ENCODE peak calls at places on chromosomes 5 and 9, in four cellular contexts. J is PC-9, G is mucosa of descending colon, O is GM23338. Z is an unnamed sample.
A peak's percentile ranks its signal among the peaks of the same experiment; 100 is the strongest.

GRCh38 chr5:56144211-56144610 is 88.9 kb downstream of the ANKRD55 start:
- DNase-seq in O (no peak), J (no peak), G (no peak), Z (no peak)

GRCh38 chr5:40649493-40650030 is 30.2 kb upstream of the PTGER4 start:
- DNase-seq in J (no peak), O (no peak), G (no peak), Z (no peak)

GRCh38 chr9:99224445-99224844 is 2.4 kb downstream of the SEC61B start:
- DNase-seq in J (no peak), O (no peak), G (no peak), Z (no peak)

GRCh38 chr5:44345871-44346270 is 43.3 kb downstream of the FGF10 start:
- DNase-seq in G (no peak), O (peak; percentile 2), J (no peak), Z (no peak)

GRCh38 chr9:98879958-98880300 is 63.8 kb upstream of the COL15A1 start:
- DNase-seq in J (no peak), G (no peak), O (no peak), Z (no peak)

GRCh38 chr9:15936316-15936869 is 383.6 kb downstream of the CCDC171 start:
- DNase-seq in O (no peak), G (peak; percentile 10), J (no peak), Z (no peak)

GRCh38 chr9:31736581-31737179 is 647.8 kb upstream of the ACO1 start:
- DNase-seq in O (peak; percentile 14), J (no peak), G (no peak), Z (no peak)

GRCh38 chr5:91641730-91642350 is 258.7 kb upstream of the ARRDC3 start:
- DNase-seq in J (peak; percentile 45), G (no peak), O (peak; percentile 74), Z (peak; percentile 3)

GRCh38 chr9:98955259-98955658 is 11.6 kb downstream of the COL15A1 start:
- DNase-seq in O (no peak), J (no peak), G (no peak), Z (no peak)

GRCh38 chr9:129763235-129763917 is 10.5 kb upstream of the PTGES start:
- DNase-seq in J (no peak), G (no peak), O (no peak), Z (no peak)

GRCh38 chr9:106953166-106953565 is 90.2 kb downstream of the ZNF462 start:
- DNase-seq in O (peak; percentile 14), G (no peak), J (peak; percentile 59), Z (no peak)

GRCh38 chr9:14395300-14396082 is 81.5 kb upstream of the NFIB start:
- DNase-seq in G (no peak), O (peak; percentile 19), J (no peak), Z (no peak)

GRCh38 chr9:76116913-76117312 is 226.4 kb downstream of the PCSK5 start:
- DNase-seq in J (peak; percentile 47), O (no peak), G (no peak), Z (no peak)

GRCh38 chr5:175148773-175149172 is 295.2 kb downstream of the DRD1 start:
- DNase-seq in J (no peak), G (no peak), O (no peak), Z (no peak)

GRCh38 chr5:50325237-50325832 is 115.8 kb downstream of the EMB start:
- DNase-seq in J (no peak), O (peak; percentile 35), G (no peak), Z (peak; percentile 1)

GRCh38 chr5:67409342-67409741 is 212.7 kb upstream of the CD180 start:
- DNase-seq in J (no peak), G (no peak), O (no peak), Z (no peak)

GRCh38 chr5:55603947-55604346 is 69.2 kb upstream of the PLPP1 start:
- DNase-seq in J (no peak), O (no peak), G (no peak), Z (no peak)

GRCh38 chr5:7916171-7916804 is 47.3 kb downstream of the MTRR start:
- DNase-seq in G (no peak), O (no peak), J (no peak), Z (no peak)

GRCh38 chr9:68685770-68686169 is 19.3 kb upstream of the PIP5K1B start:
- DNase-seq in G (no peak), J (no peak), O (peak; percentile 68), Z (no peak)

GRCh38 chr9:99176527-99177013 is 45.2 kb downstream of the ALG2 start:
- DNase-seq in O (no peak), G (no peak), J (no peak), Z (no peak)

GRCh38 chr9:2362170-2362569 is 259.4 kb upstream of the VLDLR start:
- DNase-seq in G (no peak), O (no peak), J (no peak), Z (no peak)

GRCh38 chr5:111829701-111830100 is 72.7 kb upstream of the NREP start:
- DNase-seq in O (no peak), G (no peak), J (no peak), Z (no peak)

GRCh38 chr5:35247645-35248034 is 17.4 kb upstream of the PRLR start:
- DNase-seq in J (no peak), G (no peak), O (no peak), Z (peak; percentile 9)

GRCh38 chr9:8600914-8601680 is 801.5 kb upstream of the DMAC1 start:
- DNase-seq in J (no peak), G (no peak), O (no peak), Z (no peak)

DNA sequence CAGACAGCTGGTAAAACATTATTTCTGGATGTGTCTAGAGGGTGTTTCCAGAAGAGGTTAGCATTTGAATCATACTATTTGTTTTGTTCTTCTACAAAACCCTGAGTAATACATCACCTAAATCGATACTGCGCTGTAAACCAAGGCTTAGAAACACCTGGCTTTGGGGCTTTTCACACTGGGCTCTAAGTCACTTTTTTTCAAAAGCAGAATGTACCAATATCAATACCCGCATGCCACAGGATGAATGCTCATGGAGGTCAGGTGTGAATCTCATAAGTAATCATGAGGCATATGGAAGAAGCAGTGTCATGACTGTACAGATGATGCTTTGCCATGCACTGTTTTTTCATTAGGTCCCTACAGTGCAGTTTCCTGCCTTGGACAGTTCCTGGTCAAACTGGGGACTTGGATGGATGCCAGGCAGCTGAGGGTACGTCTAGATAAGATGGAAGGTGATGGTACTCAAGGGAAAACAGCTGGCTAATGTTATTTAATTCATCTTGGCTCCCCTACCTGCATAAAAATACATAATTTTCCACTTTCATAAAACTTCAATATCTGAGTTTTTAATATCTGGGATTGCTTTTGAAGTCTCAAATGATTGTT is 48.9 kb upstream of the ATG10 start:
- DNase-seq in G (no peak), J (no peak), O (no peak), Z (peak; percentile 25)
- TF ChIP-seq CTCF in G (no peak), J (no peak), O (no peak), Z (no peak)

GRCh38 chr5:158943569-158943968 is 156.1 kb downstream of the EBF1 start:
- DNase-seq in J (no peak), G (no peak), O (no peak), Z (no peak)
- TF ChIP-seq CTCF in J (no peak), G (no peak), O (peak; percentile 40), Z (no peak)

GRCh38 chr9:135607401-135608293 is 31.7 kb downstream of the GLT6D1 start:
- DNase-seq in O (no peak), G (no peak), J (no peak), Z (no peak)

GRCh38 chr9:135608294-135608998 is 30.9 kb downstream of the GLT6D1 start:
- DNase-seq in J (no peak), O (no peak), G (no peak), Z (no peak)

GRCh38 chr9:135610290-135611141 is 28.8 kb downstream of the GLT6D1 start:
- DNase-seq in G (no peak), J (no peak), O (no peak), Z (no peak)

GRCh38 chr9:135609366-135609955 is 29.9 kb downstream of the GLT6D1 start:
- DNase-seq in G (no peak), J (no peak), O (no peak), Z (no peak)

GRCh38 chr9:135608999-135609317 is 30.4 kb downstream of the GLT6D1 start:
- DNase-seq in G (no peak), J (no peak), O (no peak), Z (no peak)
- TF ChIP-seq CTCF in G (no peak), J (no peak), O (no peak), Z (no peak)

DNA sequence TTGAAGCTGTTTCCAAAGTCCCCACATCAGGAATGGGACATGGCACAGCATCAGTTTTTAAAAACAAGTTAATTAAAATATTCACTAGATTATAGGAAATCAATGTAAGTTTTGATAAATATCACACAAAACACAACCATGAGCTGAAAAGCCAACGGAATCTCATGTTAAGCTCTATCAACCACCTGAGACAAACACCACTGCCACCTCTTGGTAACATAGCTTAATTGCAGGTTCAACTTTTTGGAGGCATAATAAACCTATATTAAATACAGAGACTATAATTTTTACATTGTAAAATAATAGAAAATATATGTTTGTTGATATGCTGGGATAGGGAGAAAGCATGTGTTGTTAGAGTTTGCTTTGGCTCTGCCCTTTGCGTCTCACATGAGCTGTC is 126.1 kb downstream of the SV2C start:
- DNase-seq in G (no peak), O (peak; percentile 67), J (no peak), Z (no peak)
- TF ChIP-seq CTCF in G (no peak), O (peak; percentile 70), J (no peak), Z (peak; percentile 3)

GRCh38 chr5:673140-673836 is 19.9 kb downstream of the TPPP start:
- DNase-seq in O (no peak), G (no peak), J (no peak), Z (no peak)

GRCh38 chr5:674630-675011 is 18.5 kb downstream of the TPPP start:
- DNase-seq in O (no peak), J (no peak), G (no peak), Z (no peak)

GRCh38 chr5:675111-675875 is 17.9 kb downstream of the TPPP start:
- DNase-seq in O (no peak), G (no peak), J (no peak), Z (no peak)

GRCh38 chr5:672329-673139 is 20.6 kb downstream of the TPPP start:
- DNase-seq in J (peak; percentile 94), O (peak; percentile 93), G (peak; percentile 78), Z (peak; percentile 48)

DNA sequence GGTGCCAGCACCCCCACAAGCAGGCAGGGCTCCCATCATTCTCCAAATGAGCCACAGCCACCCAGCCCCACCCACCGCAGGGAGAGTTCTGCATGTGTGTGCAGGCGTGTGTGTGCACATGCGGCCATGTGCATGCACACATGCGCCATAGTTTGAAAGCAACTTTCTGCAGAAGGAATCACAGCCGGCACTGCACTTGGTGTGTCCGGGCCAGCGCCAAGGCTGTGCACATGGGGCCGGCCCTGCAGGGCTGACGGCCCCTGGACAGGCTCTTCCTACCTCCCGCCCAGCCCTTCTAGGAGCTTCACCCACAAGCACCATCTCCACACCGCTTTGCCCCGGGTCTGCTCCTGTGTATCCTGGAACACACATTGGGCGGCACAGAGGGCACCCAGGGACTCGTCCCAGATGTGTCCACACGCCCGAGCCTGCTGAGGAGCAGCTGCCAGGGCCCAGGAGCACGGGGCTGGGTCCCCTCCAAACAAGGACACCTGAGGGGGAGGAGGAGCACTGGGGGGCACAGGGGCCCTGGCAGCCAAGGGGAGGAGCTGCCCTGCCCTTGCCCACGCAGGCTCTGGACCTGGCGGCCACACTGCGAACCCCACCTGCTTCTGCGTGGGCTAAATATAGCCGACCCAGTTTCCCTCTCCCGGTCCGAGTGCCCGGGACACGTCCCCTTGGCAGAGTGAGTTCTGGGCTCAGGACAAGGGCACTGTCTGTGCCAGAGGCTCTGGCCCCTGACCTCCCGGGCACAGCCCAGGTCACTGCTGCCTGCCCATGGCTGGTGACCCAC is 19.1 kb downstream of the TPPP start:
- DNase-seq in G (no peak), O (no peak), J (no peak), Z (no peak)
- TF ChIP-seq CTCF in G (no peak), O (no peak), J (no peak), Z (no peak)

GRCh38 chr9:88660611-88661010 is 125.6 kb downstream of the NXNL2 start:
- DNase-seq in O (peak; percentile 83), G (no peak), J (no peak), Z (no peak)
- TF ChIP-seq CTCF in O (peak; percentile 68), G (no peak), J (peak; percentile 55), Z (peak; percentile 39)